ENCODE peak calls at places on chromosomes 7 and 10, in five cellular contexts. W, G, B, A and S are unnamed samples.

GRCh38 chr7:76020031-76020714 is 25.8 kb upstream of the TMEM120A start:
- DNase-seq in W (peak; percentile 81), A (peak; percentile 44), B (peak; percentile 71), G (peak; percentile 81), S (peak; percentile 80)

GRCh38 chr7:79430391-79430790 is 23.1 kb downstream of the MAGI2 start:
- DNase-seq in G (no peak), A (no peak), W (no peak), B (no peak), S (no peak)

GRCh38 chr7:29598607-29599006 is 35.0 kb downstream of the PRR15 start:
- DNase-seq in W (no peak), A (no peak), B (no peak), G (peak; percentile 45), S (no peak)

GRCh38 chr7:148720472-148720871 is 21.8 kb downstream of the CUL1 start:
- DNase-seq in W (no peak), B (no peak), G (no peak), A (no peak), S (no peak)

GRCh38 chr7:40915061-40915460 is 780.3 kb downstream of the SUGCT start:
- DNase-seq in G (no peak), W (no peak), B (peak; percentile 48), A (peak; percentile 42), S (no peak)

GRCh38 chr10:21069278-21069677 is 172.2 kb upstream of the NEBL start:
- DNase-seq in W (no peak), A (no peak), B (no peak), G (no peak), S (no peak)

GRCh38 chr10:107498983-107499382 is 334.5 kb upstream of the SORCS1 start:
- DNase-seq in B (no peak), W (no peak), A (no peak), G (no peak), S (no peak)

GRCh38 chr7:128940494-128941322 is 3.0 kb downstream of the IRF5 start:
- DNase-seq in W (peak; percentile 72), B (no peak), G (no peak), A (no peak), S (no peak)

GRCh38 chr7:35736725-35737124 is 41.8 kb upstream of the HERPUD2 start:
- DNase-seq in B (peak; percentile 72), W (no peak), G (no peak), A (no peak), S (peak; percentile 50)

GRCh38 chr10:123380491-123381085 is 226.4 kb downstream of the BUB3 start:
- DNase-seq in W (no peak), B (peak; percentile 29), A (no peak), G (no peak), S (peak; percentile 41)

GRCh38 chr7:27182285-27182827 is 2.7 kb downstream of the HOXA11 start:
- DNase-seq in A (no peak), G (peak; percentile 8), B (no peak), W (no peak), S (no peak)

GRCh38 chr10:71250842-71251241 is 38.5 kb downstream of the UNC5B start:
- DNase-seq in G (no peak), B (no peak), A (no peak), W (no peak), S (peak; percentile 5)

GRCh38 chr10:6399241-6399701 is 180.8 kb downstream of the PRKCQ start:
- DNase-seq in W (peak; percentile 68), A (no peak), B (peak; percentile 49), G (no peak), S (peak; percentile 85)

GRCh38 chr7:133310232-133310852 is 57.5 kb downstream of the EXOC4 start:
- DNase-seq in G (peak; percentile 77), W (peak; percentile 24), A (peak; percentile 69), B (peak; percentile 78), S (peak; percentile 19)

GRCh38 chr10:32511599-32511998 is 65.7 kb downstream of the CCDC7 start:
- DNase-seq in G (no peak), A (no peak), B (no peak), W (no peak), S (no peak)

GRCh38 chr10:49647985-49648795 is 31.3 kb upstream of the C10orf53 start:
- DNase-seq in A (no peak), W (no peak), G (no peak), B (no peak), S (no peak)

GRCh38 chr10:48522011-48522765 is 82.7 kb downstream of the ARHGAP22 start:
- DNase-seq in A (no peak), W (no peak), B (no peak), G (no peak), S (no peak)

GRCh38 chr7:5709347-5709950 is 72.0 kb downstream of the RNF216 start:
- DNase-seq in W (no peak), A (no peak), B (peak; percentile 74), G (no peak), S (peak; percentile 86)

GRCh38 chr10:4848341-4849041 is 22.5 kb downstream of the AKR1E2 start:
- DNase-seq in W (no peak), B (no peak), G (no peak), A (no peak), S (peak; percentile 9)

GRCh38 chr7:75033826-75034225 is 39.8 kb downstream of the RCC1L start:
- DNase-seq in B (no peak), W (no peak), G (no peak), A (no peak), S (no peak)

GRCh38 chr10:79502561-79503309 is 9.6 kb upstream of the EIF5AL1 start:
- DNase-seq in G (no peak), A (no peak), B (peak; percentile 21), W (no peak), S (no peak)

GRCh38 chr7:35802649-35803048 is 1.8 kb downstream of the SEPTIN7 start:
- DNase-seq in G (no peak), W (no peak), A (no peak), B (no peak), S (no peak)

GRCh38 chr10:68342909-68343516 is 10.3 kb upstream of the PBLD start:
- DNase-seq in B (no peak), G (no peak), W (no peak), A (no peak), S (no peak)

GRCh38 chr10:110649652-110650264 is 5.6 kb downstream of the RBM20 start:
- DNase-seq in W (no peak), G (no peak), A (no peak), B (peak; percentile 24), S (no peak)
- H3K4me3 ChIP-seq in W (no peak overlapping the region), G (no peak overlapping the region), A (no peak overlapping the region), B (no peak overlapping the region), S (no peak overlapping the region)

GRCh38 chr10:91000985-91001384 is 80.1 kb upstream of the ANKRD1 start:
- DNase-seq in G (no peak), A (no peak), B (no peak), W (no peak), S (no peak)

GRCh38 chr10:91000470-91000869 is 79.6 kb upstream of the ANKRD1 start:
- DNase-seq in A (no peak), W (no peak), G (no peak), B (no peak), S (no peak)

GRCh38 chr10:90997670-90998069 is 76.8 kb upstream of the ANKRD1 start:
- DNase-seq in G (no peak), W (no peak), A (no peak), B (no peak), S (no peak)

GRCh38 chr10:90999512-91000172 is 78.8 kb upstream of the ANKRD1 start:
- DNase-seq in A (no peak), B (no peak), G (no peak), W (no peak), S (no peak)

GRCh38 chr10:90998733-90999511 is 78.0 kb upstream of the ANKRD1 start:
- DNase-seq in A (no peak), B (no peak), W (no peak), G (no peak), S (no peak)
- H3K4me3 ChIP-seq in A (no peak overlapping the region), B (no peak overlapping the region), W (no peak overlapping the region), G (no peak overlapping the region), S (no peak overlapping the region)

GRCh38 chr7:101856488-101857357 is 39.3 kb downstream of the CUX1 start:
- DNase-seq in A (peak; percentile 58), W (peak; percentile 93), G (peak; percentile 81), B (peak; percentile 77), S (peak; percentile 82)
- H3K4me3 ChIP-seq in A (peak overlapping the region; percentile 33), W (peak overlapping the region; percentile 35), G (no peak overlapping the region), B (peak overlapping the region; percentile 49), S (peak overlapping the region; percentile 64)

GRCh38 chr10:99232357-99232999 is 3.2 kb downstream of the HPSE2 start:
- DNase-seq in W (no peak), G (no peak), B (no peak), A (no peak), S (peak; percentile 10)
- H3K4me3 ChIP-seq in W (peak overlapping the region; percentile 2), G (no peak overlapping the region), B (no peak overlapping the region), A (no peak overlapping the region), S (peak overlapping the region; percentile 55)

DNA sequence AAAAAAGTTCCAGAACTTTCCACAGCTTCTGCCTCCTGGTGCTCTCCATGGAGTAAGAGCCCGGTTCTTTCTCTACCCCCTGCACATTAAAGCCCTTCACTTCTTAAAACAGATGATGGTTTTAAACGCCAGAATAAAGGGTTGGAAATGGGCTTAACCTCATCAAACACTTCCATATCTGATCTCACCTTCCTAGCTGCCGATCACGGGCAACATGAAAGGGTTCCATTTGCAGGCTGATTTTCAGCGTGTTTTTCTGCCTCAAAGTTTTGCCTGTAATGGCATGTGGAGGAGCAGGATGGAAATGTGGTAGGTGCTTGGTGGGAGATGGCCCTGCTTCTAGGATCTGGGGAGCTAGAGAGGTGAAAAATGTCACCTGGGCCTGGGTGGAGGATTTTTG is 291.9 kb downstream of the TCF7L2 start:
- DNase-seq in W (no peak), G (no peak), B (no peak), A (no peak), S (no peak)
- H3K4me3 ChIP-seq in W (no peak overlapping the region), G (no peak overlapping the region), B (no peak overlapping the region), A (no peak overlapping the region), S (no peak overlapping the region)

GRCh38 chr7:25854608-25855497 is 297.1 kb upstream of the NFE2L3 start:
- DNase-seq in G (peak; percentile 35), B (peak; percentile 100), A (peak; percentile 99), W (no peak), S (peak; percentile 98)
- H3K4me3 ChIP-seq in G (no peak overlapping the region), B (peak overlapping the region; percentile 60), A (peak overlapping the region; percentile 24), W (no peak overlapping the region), S (peak overlapping the region; percentile 86)

DNA sequence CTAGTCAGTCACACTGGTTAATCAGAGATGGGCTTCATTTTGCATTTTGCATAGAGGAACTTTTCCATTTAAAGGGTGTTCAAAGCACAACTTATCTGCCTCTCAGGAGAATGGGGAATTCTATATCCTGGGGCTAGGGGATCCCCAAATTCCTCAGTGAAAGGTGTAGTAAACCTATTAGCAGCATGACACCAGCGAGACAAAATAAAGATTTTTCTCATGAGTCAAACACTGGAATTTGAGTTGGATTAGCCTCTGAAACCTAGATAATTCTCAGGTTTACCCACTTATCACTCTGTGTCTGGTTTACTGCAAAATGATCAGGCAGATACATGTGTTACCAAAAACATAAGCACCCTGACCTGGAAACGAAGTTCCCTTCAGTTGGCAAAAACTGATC is 2.1 kb downstream of the AFAP1L2 start:
- DNase-seq in G (no peak), A (no peak), B (no peak), W (no peak), S (no peak)
- H3K4me3 ChIP-seq in G (no peak overlapping the region), A (no peak overlapping the region), B (no peak overlapping the region), W (no peak overlapping the region), S (no peak overlapping the region)

DNA sequence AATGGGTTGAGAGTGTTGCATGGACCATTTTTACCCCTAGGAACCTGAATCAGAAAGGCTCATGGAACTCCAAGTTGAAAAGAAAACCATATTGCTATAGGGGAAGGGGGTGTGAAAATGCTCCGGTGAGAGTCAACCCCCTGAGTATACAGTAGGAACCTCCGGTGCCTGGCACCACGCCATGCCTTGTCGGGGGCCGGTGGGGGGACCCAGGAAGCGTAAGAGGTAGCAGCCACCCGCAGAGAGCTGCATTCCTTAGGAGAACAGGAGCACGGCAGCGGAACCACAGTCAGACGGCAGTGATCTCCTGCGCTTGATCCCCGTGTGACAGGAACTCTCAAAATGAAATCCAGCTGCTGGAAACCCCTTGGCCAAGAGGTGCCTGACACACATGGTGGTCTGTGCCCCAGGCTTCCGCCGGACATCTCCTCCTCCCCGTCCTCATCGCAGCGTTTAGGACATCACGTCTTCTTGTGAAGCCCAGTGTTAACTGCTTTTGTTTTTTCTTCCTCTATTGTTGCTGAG is 186.7 kb downstream of the CELF2 start:
- DNase-seq in A (no peak), W (no peak), B (peak; percentile 27), G (peak; percentile 23), S (no peak)
- H3K4me3 ChIP-seq in A (no peak overlapping the region), W (no peak overlapping the region), B (peak overlapping the region; percentile 28), G (no peak overlapping the region), S (no peak overlapping the region)